ENCODE peak calls at places on chromosomes 7 and 10, in four cellular contexts. O, E, Y and Q are unnamed samples.

GRCh38 chr10:100642295-100642994 is 102.9 kb upstream of the PAX2 start:
- DNase-seq in O (no peak), E (no peak), Y (no peak), Q (no peak)

GRCh38 chr7:55533729-55534080 is 38.6 kb downstream of the VOPP1 start:
- DNase-seq in O (no peak), E (no peak), Y (no peak), Q (no peak)

GRCh38 chr10:116769791-116770190 is 27.4 kb upstream of the HSPA12A start:
- DNase-seq in O (no peak), E (no peak), Y (no peak), Q (no peak)

GRCh38 chr10:48946891-48947500 is 7.4 kb upstream of the LRRC18 start:
- DNase-seq in O (no peak), E (no peak), Y (no peak), Q (no peak)

GRCh38 chr10:43390791-43391190 is 18.2 kb downstream of the HNRNPF start:
- DNase-seq in O (no peak), E (no peak), Y (no peak), Q (no peak)

GRCh38 chr10:110865184-110865803 is 6.4 kb upstream of the PDCD4 start:
- DNase-seq in O (no peak), E (no peak), Y (no peak), Q (peak; percentile 57)

GRCh38 chr7:1839701-1840100 is 169.6 kb downstream of the ELFN1 start:
- DNase-seq in O (peak; percentile 45), E (no peak), Y (no peak), Q (no peak)

GRCh38 chr10:128047991-128048826 is 78.0 kb downstream of the MKI67 start:
- DNase-seq in O (no peak), E (peak; percentile 65), Y (no peak), Q (peak; percentile 67)

GRCh38 chr7:37320840-37321468 is 127.7 kb downstream of the ELMO1 start:
- DNase-seq in O (no peak), E (no peak), Y (no peak), Q (no peak)

GRCh38 chr10:69318087-69318996 is 40.0 kb downstream of the HK1 start:
- DNase-seq in O (peak; percentile 94), E (peak; percentile 94), Y (peak; percentile 97), Q (peak; percentile 87)

GRCh38 chr10:29141761-29142160 is 147.1 kb upstream of the LYZL1 start:
- DNase-seq in O (no peak), E (no peak), Y (no peak), Q (no peak)

GRCh38 chr7:55365103-55365679 is at the start of gene LANCL2:
- DNase-seq in O (peak; percentile 72), E (peak; percentile 16), Y (peak; percentile 31), Q (no peak)

DNA sequence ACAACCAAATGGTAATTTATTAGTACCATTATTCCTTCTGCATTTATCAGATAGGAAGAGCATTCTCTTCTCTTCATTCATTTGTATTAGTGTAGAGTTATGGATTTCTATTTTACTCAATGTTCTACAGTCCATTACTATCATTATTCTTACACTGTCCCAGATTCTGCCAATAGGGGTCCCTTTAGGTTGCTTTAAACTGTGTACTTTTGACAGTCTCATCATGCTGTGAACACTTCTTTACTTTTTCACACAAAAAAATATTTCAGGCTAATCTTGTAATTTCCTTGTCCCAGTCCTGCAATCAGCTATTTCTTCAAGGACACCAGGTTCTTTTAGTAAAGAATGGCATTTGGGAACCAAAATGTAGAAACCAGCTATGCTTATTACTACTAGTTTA is 99.3 kb downstream of the ZNF248 start:
- DNase-seq in O (no peak), E (no peak), Y (no peak), Q (no peak)
- H3K9me3 ChIP-seq in O (peaks cover 5% of the 10 kb centered on the region), E (peaks cover 1% of the 10 kb centered on the region), Y (peaks cover 3% of the 10 kb centered on the region), Q (peaks cover 3% of the 10 kb centered on the region)

DNA sequence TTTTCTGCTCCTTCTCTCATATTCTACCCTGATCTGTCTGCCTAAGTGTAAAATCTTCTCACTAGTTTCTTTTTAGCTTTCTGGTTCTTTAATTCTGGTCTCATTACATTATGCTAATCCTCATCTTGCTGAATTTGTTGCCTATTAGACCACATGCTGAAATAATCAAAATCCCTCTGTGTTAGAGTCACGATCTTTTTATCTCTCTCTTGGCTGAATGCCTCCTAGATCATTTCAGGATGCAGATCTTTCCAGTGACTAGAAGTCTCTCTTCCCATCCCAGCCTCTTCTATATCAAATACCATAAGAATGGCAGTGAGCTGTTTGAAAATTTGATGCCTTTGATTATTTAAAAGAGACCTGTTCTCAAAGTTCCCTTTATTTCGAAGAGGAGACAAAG is 661.9 kb downstream of the SORCS1 start:
- DNase-seq in O (no peak), E (no peak), Y (no peak), Q (no peak)
- H3K9me3 ChIP-seq in O (no peaks in the 10 kb centered on the region), E (no peaks in the 10 kb centered on the region), Y (no peaks in the 10 kb centered on the region), Q (no peaks in the 10 kb centered on the region)

GRCh38 chr10:35378547-35379210 is 42.4 kb downstream of the CCNY start:
- DNase-seq in O (no peak), E (no peak), Y (no peak), Q (no peak)
- H3K9me3 ChIP-seq in O (no peaks in the 10 kb centered on the region), E (no peaks in the 10 kb centered on the region), Y (no peaks in the 10 kb centered on the region), Q (no peaks in the 10 kb centered on the region)

GRCh38 chr10:61594430-61594829 is 68.3 kb upstream of the CABCOCO1 start:
- DNase-seq in O (no peak), E (no peak), Y (no peak), Q (no peak)
- H3K9me3 ChIP-seq in O (no peaks in the 10 kb centered on the region), E (no peaks in the 10 kb centered on the region), Y (no peaks in the 10 kb centered on the region), Q (no peaks in the 10 kb centered on the region)

GRCh38 chr7:158356454-158356853 is 231.2 kb downstream of the PTPRN2 start:
- DNase-seq in O (no peak), E (no peak), Y (no peak), Q (peak; percentile 38)

GRCh38 chr7:158355456-158356065 is 232.1 kb downstream of the PTPRN2 start:
- DNase-seq in O (no peak), E (no peak), Y (no peak), Q (peak; percentile 43)

GRCh38 chr7:158357898-158358821 is 229.5 kb downstream of the PTPRN2 start:
- DNase-seq in O (no peak), E (no peak), Y (no peak), Q (peak; percentile 21)

GRCh38 chr7:158358926-158359645 is 228.5 kb downstream of the PTPRN2 start:
- DNase-seq in O (no peak), E (no peak), Y (no peak), Q (peak; percentile 16)

DNA sequence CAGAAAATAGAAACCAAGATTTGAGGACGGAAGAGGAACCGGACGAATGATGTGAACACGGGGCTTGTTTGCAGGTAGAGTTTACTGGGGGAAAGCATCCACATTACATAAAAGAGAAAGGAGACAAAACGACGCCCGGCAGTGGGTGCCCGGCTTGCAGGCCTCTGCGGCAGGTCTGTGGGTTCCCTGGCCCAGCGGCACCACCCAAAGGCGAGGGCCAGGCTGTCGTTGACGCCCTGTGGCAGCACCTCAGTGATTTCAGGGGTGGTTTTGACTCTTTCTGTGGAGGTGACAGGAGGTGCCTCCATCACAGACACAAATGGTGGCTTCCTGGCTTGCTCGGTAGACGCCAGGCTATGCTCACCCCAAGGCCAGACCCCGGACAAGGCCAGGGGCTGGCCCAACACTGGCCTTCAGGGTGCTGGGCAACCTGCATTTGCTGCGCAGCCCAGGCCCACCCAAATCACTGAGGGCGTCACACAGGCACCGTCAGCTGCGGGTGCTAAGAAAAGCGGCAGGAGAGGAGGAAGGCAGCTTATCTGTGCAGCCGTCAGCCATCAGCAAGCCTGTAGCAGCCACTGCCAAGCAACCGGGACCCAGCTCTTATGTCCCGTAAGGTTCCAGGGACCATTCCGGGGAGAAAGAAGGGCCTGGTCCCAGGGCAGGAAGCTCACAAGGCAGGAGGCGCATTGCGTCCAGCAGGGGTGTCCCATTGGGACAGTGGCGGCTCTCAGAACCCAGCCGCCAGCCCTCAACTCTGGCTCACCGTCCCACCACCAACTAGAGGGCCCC is 230.3 kb downstream of the PTPRN2 start:
- DNase-seq in O (no peak), E (no peak), Y (no peak), Q (peak; percentile 48)
- H3K9me3 ChIP-seq in O (peaks cover 7% of the 10 kb centered on the region), E (peaks cover 18% of the 10 kb centered on the region), Y (peaks cover 7% of the 10 kb centered on the region), Q (peaks cover 7% of the 10 kb centered on the region)

GRCh38 chr7:81327873-81328272 is 409.0 kb upstream of the SEMA3C start:
- DNase-seq in O (no peak), E (no peak), Y (no peak), Q (no peak)
- H3K9me3 ChIP-seq in O (no peaks in the 10 kb centered on the region), E (no peaks in the 10 kb centered on the region), Y (no peaks in the 10 kb centered on the region), Q (no peaks in the 10 kb centered on the region)

DNA sequence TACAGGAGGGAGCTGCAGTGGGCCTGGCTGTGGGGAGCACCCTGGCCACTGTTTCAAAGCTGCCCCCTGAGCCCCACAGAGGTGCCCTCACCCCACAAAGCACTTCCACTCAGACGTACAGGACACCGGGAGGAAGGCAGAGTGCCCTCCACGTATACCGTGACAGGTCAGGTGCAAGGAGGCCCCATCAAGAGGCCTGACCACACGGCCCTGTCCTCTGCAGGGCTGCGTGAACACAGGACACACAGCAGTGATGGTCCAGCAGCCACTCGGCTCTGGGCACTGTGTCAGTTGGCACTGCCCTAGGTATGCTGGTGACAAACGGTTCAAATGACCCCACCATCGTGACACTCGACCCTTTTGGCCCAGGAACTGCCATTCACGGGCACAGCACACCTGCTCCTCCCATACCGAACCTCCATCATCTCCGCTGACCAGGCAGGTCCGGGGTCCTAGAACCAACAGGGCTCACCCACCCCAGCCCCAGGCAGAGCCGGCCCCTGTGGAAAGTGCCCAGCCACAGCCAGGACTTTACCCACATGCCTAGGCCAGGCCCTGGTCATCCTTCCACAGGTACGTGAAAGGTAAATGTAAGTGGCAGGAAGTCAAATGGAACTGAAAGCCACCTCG is 560.9 kb downstream of the PTPRN2 start:
- DNase-seq in O (no peak), E (no peak), Y (no peak), Q (peak; percentile 32)
- H3K9me3 ChIP-seq in O (no peaks in the 10 kb centered on the region), E (no peaks in the 10 kb centered on the region), Y (no peaks in the 10 kb centered on the region), Q (no peaks in the 10 kb centered on the region)

GRCh38 chr7:64997927-64998391 is 7.1 kb upstream of the ZNF117 start:
- DNase-seq in O (no peak), E (peak; percentile 19), Y (no peak), Q (no peak)
- H3K9me3 ChIP-seq in O (peaks cover 40% of the 10 kb centered on the region), E (peaks cover 5% of the 10 kb centered on the region), Y (peaks cover 89% of the 10 kb centered on the region), Q (no peaks in the 10 kb centered on the region)

GRCh38 chr7:157671358-157672255 is 334.8 kb downstream of the DNAJB6 start:
- DNase-seq in O (no peak), E (no peak), Y (no peak), Q (no peak)
- H3K9me3 ChIP-seq in O (no peaks in the 10 kb centered on the region), E (no peaks in the 10 kb centered on the region), Y (no peaks in the 10 kb centered on the region), Q (no peaks in the 10 kb centered on the region)